ENCODE peak calls at places on chromosomes 4 and X, in eight cellular contexts. N, B, C, R, J, X, W and Q are unnamed samples.

GRCh38 chr4:89056953-89057398 is at the start of gene FAM13A:
- DNase-seq in N (peak; percentile 91), B (no peak), C (peak; percentile 81), R (no peak), J (peak; percentile 82), X (peak; percentile 96), W (peak; percentile 98), Q (peak; percentile 44)

GRCh38 chrX:122857734-122858133 is 326.3 kb upstream of the GRIA3 start:
- DNase-seq in N (no peak), B (no peak), C (no peak), R (no peak), J (no peak), X (no peak), W (no peak), Q (no peak)

GRCh38 chrX:29662759-29663503 is 552.4 kb upstream of the MAGEB2 start:
- DNase-seq in N (peak; percentile 46), B (no peak), C (peak; percentile 2), R (no peak), J (no peak), X (peak; percentile 86), W (peak; percentile 91), Q (no peak)

GRCh38 chr4:54683616-54684346 is 26.0 kb downstream of the KIT start:
- DNase-seq in N (no peak), B (no peak), C (peak; percentile 71), R (no peak), J (no peak), X (peak; percentile 39), W (peak; percentile 18), Q (no peak)

GRCh38 chr4:92825186-92825715 is 521.5 kb downstream of the GRID2 start:
- DNase-seq in N (no peak), B (no peak), C (no peak), R (no peak), J (no peak), X (no peak), W (no peak), Q (no peak)

GRCh38 chr4:680931-681645 is 6.7 kb downstream of the MYL5 start:
- DNase-seq in N (no peak), B (no peak), C (peak; percentile 77), R (peak; percentile 91), J (peak; percentile 79), X (peak; percentile 70), W (peak; percentile 37), Q (no peak)

GRCh38 chrX:41086627-41086932 is 1.3 kb downstream of the USP9X start:
- DNase-seq in N (no peak), B (no peak), C (peak; percentile 64), R (no peak), J (no peak), X (no peak), W (no peak), Q (no peak)

GRCh38 chr4:156754832-156755570 is 216.6 kb downstream of the PDGFC start:
- DNase-seq in N (no peak), B (no peak), C (peak; percentile 2), R (no peak), J (no peak), X (no peak), W (peak; percentile 48), Q (no peak)

GRCh38 chr4:92646826-92647225 is 343.1 kb downstream of the GRID2 start:
- DNase-seq in N (no peak), B (no peak), C (no peak), R (no peak), J (no peak), X (no peak), W (no peak), Q (no peak)

GRCh38 chrX:38864165-38864564 is 62.9 kb downstream of the MID1IP1 start:
- DNase-seq in N (no peak), B (no peak), C (no peak), R (no peak), J (no peak), X (peak; percentile 39), W (no peak), Q (no peak)

GRCh38 chrX:1242901-1243402 is 25.7 kb upstream of the CSF2RA start:
- DNase-seq in N (no peak), B (no peak), C (peak; percentile 32), R (peak; percentile 48), J (no peak), X (no peak), W (no peak), Q (no peak)

GRCh38 chr4:136319789-136320470 is 1212.4 kb downstream of the PCDH18 start:
- DNase-seq in N (no peak), B (no peak), C (no peak), R (no peak), J (no peak), X (no peak), W (no peak), Q (no peak)

GRCh38 chrX:15719324-15719968 is 18.6 kb upstream of the CA5B start:
- DNase-seq in N (no peak), B (no peak), C (no peak), R (no peak), J (no peak), X (no peak), W (no peak), Q (no peak)

GRCh38 chrX:153381684-153382532 is 19.2 kb downstream of the PNMA6E start:
- DNase-seq in N (peak; percentile 62), B (no peak), C (peak; percentile 23), R (no peak), J (no peak), X (peak; percentile 86), W (peak; percentile 91), Q (no peak)

GRCh38 chr4:57094482-57095223 is 15.5 kb downstream of the IGFBP7 start:
- DNase-seq in N (no peak), B (no peak), C (no peak), R (no peak), J (no peak), X (peak; percentile 77), W (peak; percentile 75), Q (no peak)

GRCh38 chr4:60400599-60400998 is 799.5 kb upstream of the ADGRL3 start:
- DNase-seq in N (no peak), B (no peak), C (no peak), R (no peak), J (no peak), X (no peak), W (no peak), Q (no peak)

GRCh38 chr4:140609548-140610425 is 41.0 kb upstream of the UCP1 start:
- DNase-seq in N (no peak), B (no peak), C (peak; percentile 39), R (no peak), J (no peak), X (peak; percentile 66), W (peak; percentile 55), Q (no peak)

GRCh38 chr4:110164251-110164650 is 34.2 kb downstream of the ELOVL6 start:
- DNase-seq in N (no peak), B (no peak), C (no peak), R (no peak), J (no peak), X (peak; percentile 81), W (peak; percentile 67), Q (no peak)

GRCh38 chr4:6996481-6996880 is 46.7 kb upstream of the TADA2B start:
- DNase-seq in N (no peak), B (no peak), C (no peak), R (no peak), J (no peak), X (no peak), W (no peak), Q (no peak)

GRCh38 chr4:30555778-30556177 is 164.4 kb upstream of the PCDH7 start:
- DNase-seq in N (no peak), B (no peak), C (no peak), R (no peak), J (no peak), X (no peak), W (no peak), Q (no peak)

GRCh38 chrX:118534716-118535493 is 39.3 kb downstream of the DOCK11 start:
- DNase-seq in N (no peak), B (no peak), C (no peak), R (no peak), J (no peak), X (no peak), W (no peak), Q (no peak)

DNA sequence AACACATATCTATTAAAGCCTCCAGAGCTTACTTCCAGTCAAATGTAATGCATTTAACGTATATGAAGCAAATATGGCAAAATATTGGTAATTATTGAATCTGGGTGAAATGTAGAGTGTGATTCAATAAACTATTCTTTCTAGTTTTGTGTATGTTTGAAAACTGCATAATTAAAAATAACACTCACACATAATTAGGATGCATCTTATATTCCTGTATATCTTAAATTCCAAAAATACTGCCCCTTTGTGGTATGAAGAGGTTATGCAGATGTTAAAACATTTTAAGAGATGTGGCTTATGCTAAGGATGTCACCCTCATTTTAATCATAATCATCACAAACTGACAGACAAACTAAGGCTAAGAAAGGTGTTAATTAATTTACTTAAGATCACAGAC is 182.9 kb downstream of the COX18 start:
- DNase-seq in N (no peak), B (no peak), C (peak; percentile 3), R (no peak), J (no peak), X (peak; percentile 4), W (peak; percentile 21), Q (no peak)
- TF ChIP-seq CTCF in N (no peak), B (no peak), C (no peak), R (no peak), J (no peak), X (peak; percentile 15), W (peak; percentile 45), Q (no peak)

GRCh38 chrX:72128881-72129280 is 2.8 kb downstream of the RTL5 start:
- DNase-seq in N (no peak), B (no peak), C (peak; percentile 52), R (no peak), J (no peak), X (peak; percentile 49), W (peak; percentile 18), Q (no peak)
- TF ChIP-seq CTCF in N (peak; percentile 35), B (peak; percentile 11), C (peak; percentile 45), R (no peak), J (peak; percentile 15), X (peak; percentile 30), W (peak; percentile 48), Q (no peak)

GRCh38 chr4:17562157-17562556 is 14.8 kb upstream of the LAP3 start:
- DNase-seq in N (no peak), B (no peak), C (peak; percentile 49), R (no peak), J (no peak), X (no peak), W (no peak), Q (no peak)
- TF ChIP-seq CTCF in N (no peak), B (peak; percentile 31), C (peak; percentile 44), R (no peak), J (peak; percentile 17), X (no peak), W (no peak), Q (no peak)

DNA sequence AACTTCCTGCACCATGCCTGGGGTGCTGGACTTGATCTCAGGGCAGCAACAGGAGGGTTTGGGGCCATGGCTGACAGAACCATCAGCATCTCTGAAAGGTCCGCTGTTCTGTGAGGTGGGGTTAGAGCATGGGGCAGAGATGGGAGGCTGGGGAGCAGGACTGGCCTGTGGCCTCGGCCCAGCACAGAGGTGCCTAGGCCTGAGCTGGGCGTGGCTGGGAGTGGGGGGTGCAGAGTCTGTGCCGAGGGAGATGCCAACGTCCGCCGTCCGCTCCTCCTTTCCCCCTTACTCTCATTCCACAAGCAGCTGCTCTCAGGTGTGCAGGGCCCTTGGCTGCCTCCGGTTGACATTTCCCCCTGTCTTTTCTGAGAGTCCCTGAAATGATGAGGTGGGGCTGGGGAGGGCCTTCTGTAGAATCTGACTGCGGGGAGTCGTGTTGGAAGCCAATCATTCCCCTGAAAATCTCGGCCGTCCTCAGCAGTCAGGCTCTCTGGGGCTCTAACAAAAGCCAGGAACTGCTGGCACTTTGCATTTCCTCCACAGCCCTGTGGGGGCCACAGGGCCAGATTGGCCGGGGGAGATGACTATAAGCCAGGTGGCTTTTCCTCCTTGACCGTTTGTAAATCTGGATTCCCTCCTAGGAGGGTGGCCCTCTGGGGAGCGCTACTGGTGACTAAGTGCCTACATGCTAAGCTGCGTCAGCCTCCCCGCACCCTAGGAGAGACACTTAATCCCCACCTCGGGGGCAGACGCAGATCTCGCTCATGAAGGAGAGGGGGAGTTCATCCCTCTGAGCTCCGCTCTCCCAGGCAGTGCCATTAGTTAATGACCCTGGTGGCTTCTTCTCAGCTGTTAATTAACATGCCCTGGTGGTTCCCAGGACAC is 41.2 kb downstream of the EVC start:
- DNase-seq in N (no peak), B (no peak), C (no peak), R (no peak), J (no peak), X (peak; percentile 68), W (peak; percentile 97), Q (no peak)
- TF ChIP-seq CTCF in N (no peak), B (no peak), C (no peak), R (no peak), J (no peak), X (no peak), W (peak; percentile 4), Q (no peak)